ENCODE peak calls at places on chromosome 7, in six cellular contexts. M is mucosa of descending colon, G is foreskin keratinocyte, A is progenitor cell of endocrine pancreas, E is GM10248, O is colonic mucosa. J is an unnamed sample.

GRCh38 chr7:76259124-76260086 is 43.1 kb upstream of the HSPB1 start:
- DNase-seq in M (no peak), G (no peak), A (no peak), E (no peak), O (no peak), J (no peak)

GRCh38 chr7:474605-475424 is 44.8 kb downstream of the PDGFA start:
- DNase-seq in M (peak; percentile 29), G (no peak), A (no peak), E (no peak), O (no peak), J (no peak)

GRCh38 chr7:79997345-79997744 is 137.3 kb upstream of the GNAI1 start:
- DNase-seq in M (no peak), G (no peak), A (no peak), E (no peak), O (no peak), J (no peak)

GRCh38 chr7:35624299-35625186 is 70.4 kb downstream of the HERPUD2 start:
- DNase-seq in M (no peak), G (no peak), A (peak; percentile 26), E (peak; percentile 70), O (no peak), J (no peak)

GRCh38 chr7:32070406-32071360 is at the start of gene PDE1C:
- DNase-seq in M (no peak), G (no peak), A (peak; percentile 15), E (no peak), O (no peak), J (no peak)

GRCh38 chr7:25663877-25664276 is 435.6 kb upstream of the NPVF start:
- DNase-seq in M (no peak), G (no peak), A (no peak), E (no peak), O (no peak), J (no peak)

GRCh38 chr7:50119815-50120637 is 27.0 kb upstream of the ZPBP start:
- DNase-seq in M (no peak), G (no peak), A (no peak), E (peak; percentile 22), O (no peak), J (no peak)

GRCh38 chr7:79489371-79489770 is 35.9 kb upstream of the MAGI2 start:
- DNase-seq in M (no peak), G (no peak), A (no peak), E (no peak), O (no peak), J (no peak)

GRCh38 chr7:30841025-30841735 is 70.0 kb downstream of the MINDY4 start:
- DNase-seq in M (no peak), G (no peak), A (no peak), E (no peak), O (no peak), J (no peak)

GRCh38 chr7:73833251-73833919 is 2.6 kb downstream of the CLDN4 start:
- DNase-seq in M (no peak), G (no peak), A (no peak), E (no peak), O (peak; percentile 77), J (no peak)

GRCh38 chr7:121401896-121402295 is 5.8 kb upstream of the FAM3C start:
- DNase-seq in M (no peak), G (no peak), A (no peak), E (no peak), O (no peak), J (peak; percentile 14)

GRCh38 chr7:23012797-23013714 is 874 bp downstream of the HYCC1 start:
- DNase-seq in M (peak; percentile 60), G (no peak), A (peak; percentile 47), E (no peak), O (peak; percentile 29), J (no peak)

GRCh38 chr7:114979388-114979787 is 57.5 kb downstream of the MDFIC start:
- DNase-seq in M (no peak), G (peak; percentile 41), A (no peak), E (no peak), O (no peak), J (no peak)

GRCh38 chr7:98553666-98554065 is 63.4 kb upstream of the NPTX2 start:
- DNase-seq in M (no peak), G (no peak), A (no peak), E (no peak), O (no peak), J (no peak)

GRCh38 chr7:92608380-92609322 is 18.5 kb upstream of the FAM133B start:
- DNase-seq in M (no peak), G (no peak), A (peak; percentile 46), E (no peak), O (peak; percentile 50), J (no peak)

GRCh38 chr7:44461387-44461786 is 29.1 kb downstream of the NUDCD3 start:
- DNase-seq in M (no peak), G (peak; percentile 22), A (no peak), E (no peak), O (no peak), J (peak; percentile 30)

DNA sequence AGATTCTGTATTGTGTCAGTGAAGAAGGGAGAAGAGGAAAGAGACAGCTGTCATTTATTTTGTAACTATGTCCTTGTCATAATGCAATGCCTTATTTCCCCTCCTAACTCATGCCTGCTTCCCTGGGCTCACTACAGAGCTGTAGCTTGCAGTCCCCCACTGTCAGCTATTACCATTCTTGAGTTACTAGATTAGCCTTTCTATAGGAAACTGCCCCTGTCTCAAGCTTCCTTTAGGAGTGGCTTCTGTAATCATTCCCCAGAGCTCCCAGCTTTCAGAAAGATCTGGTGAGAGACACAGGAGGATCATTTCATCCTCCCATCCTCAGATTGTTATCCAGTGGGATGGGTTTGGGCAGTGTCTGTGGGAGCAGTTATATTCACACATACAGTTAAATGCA is 32.4 kb upstream of the SMKR1 start:
- DNase-seq in M (no peak), G (no peak), A (no peak), E (no peak), O (no peak), J (no peak)
- TF ChIP-seq CTCF in M (no peak), G (no peak), A (no peak), E (no peak), O (no peak), J (no peak)

GRCh38 chr7:112540839-112541577 is 60.2 kb downstream of the LSMEM1 start:
- DNase-seq in M (no peak), G (no peak), A (no peak), E (no peak), O (no peak), J (no peak)

GRCh38 chr7:112550468-112551060 is 69.8 kb downstream of the LSMEM1 start:
- DNase-seq in M (no peak), G (no peak), A (no peak), E (peak; percentile 57), O (peak; percentile 55), J (no peak)

GRCh38 chr7:112547916-112548315 is 67.1 kb downstream of the LSMEM1 start:
- DNase-seq in M (no peak), G (no peak), A (no peak), E (no peak), O (no peak), J (no peak)

GRCh38 chr7:112546723-112547513 is 66.1 kb downstream of the LSMEM1 start:
- DNase-seq in M (no peak), G (no peak), A (no peak), E (no peak), O (no peak), J (no peak)
- TF ChIP-seq CTCF in M (no peak), G (peak; percentile 19), A (no peak), E (no peak), O (no peak), J (peak; percentile 10)

DNA sequence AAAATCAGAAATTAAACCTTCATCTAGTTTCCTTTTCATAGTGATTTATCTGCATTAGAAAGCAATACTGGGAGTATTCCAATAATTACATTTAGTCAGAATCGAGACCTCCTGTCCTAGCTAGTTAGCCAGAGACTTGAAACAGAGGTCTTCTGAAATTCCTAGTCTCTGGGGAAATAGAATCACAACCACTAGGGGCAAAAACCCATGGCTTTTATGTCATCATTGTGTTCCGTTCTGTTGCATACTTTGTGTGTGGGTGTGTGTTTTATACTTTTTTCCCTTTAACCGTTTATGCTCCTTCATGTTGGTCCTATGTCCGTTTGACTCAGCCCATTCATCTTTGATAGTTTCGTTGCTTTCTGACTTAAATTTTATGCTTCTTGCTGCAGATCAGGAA is 79.8 kb downstream of the RALA start:
- DNase-seq in M (no peak), G (no peak), A (no peak), E (no peak), O (no peak), J (no peak)
- TF ChIP-seq CTCF in M (no peak), G (peak; percentile 25), A (peak; percentile 19), E (no peak), O (no peak), J (no peak)

DNA sequence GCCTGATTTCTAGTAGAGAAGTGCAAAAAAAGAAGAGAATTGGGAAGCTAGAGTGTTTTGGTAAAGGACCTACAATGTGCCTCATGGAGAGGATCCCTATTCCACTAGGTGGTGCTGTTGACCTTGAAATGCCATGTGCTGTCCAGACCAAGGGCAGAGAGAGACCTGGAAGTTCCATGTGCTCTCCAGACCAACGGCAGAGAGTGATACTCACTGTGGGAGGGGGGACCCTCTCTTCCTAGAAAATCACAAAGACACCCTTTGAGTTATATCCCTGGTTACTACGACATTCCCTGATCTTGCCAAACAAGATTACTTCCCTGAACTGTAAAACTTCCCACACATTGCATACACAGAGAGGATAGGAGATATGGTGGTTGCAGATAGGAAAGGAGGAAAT is 212.7 kb upstream of the ZNF804B start:
- DNase-seq in M (no peak), G (no peak), A (no peak), E (peak; percentile 19), O (peak; percentile 24), J (no peak)
- TF ChIP-seq CTCF in M (no peak), G (peak; percentile 76), A (peak; percentile 63), E (peak; percentile 72), O (peak; percentile 28), J (no peak)

DNA sequence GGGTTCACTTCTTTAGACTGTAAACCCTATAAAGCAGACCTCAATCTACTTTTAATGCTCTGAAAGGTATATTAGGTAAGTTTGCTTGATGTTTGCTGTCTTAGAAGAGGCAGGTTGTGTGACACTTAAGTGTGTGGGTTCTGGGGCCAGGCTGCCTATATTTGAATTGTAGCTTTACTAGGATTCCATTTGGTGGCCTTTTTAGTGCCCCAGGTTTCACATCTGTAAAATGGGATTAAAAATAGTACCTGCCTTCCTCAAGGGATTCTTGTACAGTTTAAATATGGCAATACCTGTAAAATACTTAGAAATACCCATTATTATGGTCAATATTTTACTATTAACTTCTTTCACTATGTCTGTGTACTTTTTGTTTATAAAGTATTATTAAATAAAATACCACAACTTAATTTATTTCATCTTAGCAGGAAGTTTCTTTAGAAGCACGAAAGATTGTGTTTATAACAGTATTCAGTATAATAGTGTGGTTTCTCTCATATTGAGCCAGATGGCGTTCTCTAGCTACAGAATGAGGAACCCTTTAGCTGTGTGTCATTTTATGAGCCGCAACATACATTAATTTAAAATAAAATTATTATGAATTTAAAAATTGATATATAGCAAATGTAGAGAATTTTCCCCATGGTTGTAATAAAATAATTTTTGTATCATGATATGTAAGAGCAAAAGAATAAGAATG is 94.2 kb downstream of the CDK14 start:
- DNase-seq in M (no peak), G (no peak), A (no peak), E (no peak), O (no peak), J (no peak)
- TF ChIP-seq CTCF in M (no peak), G (no peak), A (no peak), E (no peak), O (no peak), J (no peak)

GRCh38 chr7:135207739-135208416 is 3.4 kb downstream of the WDR91 start:
- DNase-seq in M (no peak), G (no peak), A (no peak), E (no peak), O (no peak), J (no peak)
- TF ChIP-seq CTCF in M (no peak), G (no peak), A (no peak), E (no peak), O (no peak), J (no peak)

GRCh38 chr7:156650042-156650441 is 9.5 kb downstream of the RNF32 start:
- DNase-seq in M (peak; percentile 63), G (no peak), A (no peak), E (no peak), O (peak; percentile 45), J (no peak)
- TF ChIP-seq CTCF in M (no peak), G (peak; percentile 49), A (peak; percentile 33), E (peak; percentile 51), O (peak; percentile 29), J (peak; percentile 57)

J was measured in BJ.